ENCODE peak calls at places on chromosomes 7 and 10, in six cellular contexts. S is hepatocyte, U is cardiac muscle cell, Y is astrocyte, Z is PC-9, K is fibroblast of mammary gland. C is an unnamed sample.

GRCh38 chr7:126657137-126657536 is 595.6 kb downstream of the GRM8 start:
- DNase-seq in S (no peak), U (no peak), Y (no peak), Z (no peak), K (no peak), C (no peak)

GRCh38 chr10:89940076-89940475 is 238.7 kb downstream of the KIF20B start:
- DNase-seq in S (no peak), U (no peak), Y (no peak), Z (no peak), K (no peak), C (no peak)

GRCh38 chr10:35507519-35508109 is 97.5 kb upstream of the GJD4 start:
- DNase-seq in S (no peak), U (no peak), Y (no peak), Z (no peak), K (no peak), C (no peak)

GRCh38 chr10:34504534-34504933 is 310.6 kb downstream of the PARD3 start:
- DNase-seq in S (peak), U (peak), Y (peak), Z (peak), K (peak), C (peak)

GRCh38 chr7:126203185-126203584 is 1049.6 kb downstream of the GRM8 start:
- DNase-seq in S (no peak), U (no peak), Y (no peak), Z (no peak), K (no peak), C (no peak)

GRCh38 chr10:12980080-12980656 is 21.3 kb downstream of the CCDC3 start:
- DNase-seq in S (no peak), U (no peak), Y (no peak), Z (no peak), K (no peak), C (peak)

GRCh38 chr10:1410469-1411395 is 326.6 kb downstream of the ADARB2 start:
- DNase-seq in S (no peak), U (no peak), Y (no peak), Z (no peak), K (no peak), C (no peak)

GRCh38 chr10:128274938-128275337 is 148.7 kb upstream of the MKI67 start:
- DNase-seq in S (peak), U (peak), Y (no peak), Z (no peak), K (peak), C (no peak)

GRCh38 chr7:111708072-111708471 is 145.8 kb upstream of the IMMP2L start:
- DNase-seq in S (no peak), U (no peak), Y (no peak), Z (no peak), K (peak), C (no peak)

GRCh38 chr7:101884671-101885596 is 67.5 kb downstream of the CUX1 start:
- DNase-seq in S (no peak), U (no peak), Y (no peak), Z (no peak), K (no peak), C (no peak)

GRCh38 chr7:141593134-141593533 is 41.9 kb downstream of the AGK start:
- DNase-seq in S (peak), U (peak), Y (peak), Z (no peak), K (peak), C (peak)

GRCh38 chr10:97331304-97331703 is 3.2 kb downstream of the FRAT2 start:
- DNase-seq in S (no peak), U (no peak), Y (no peak), Z (no peak), K (no peak), C (no peak)

GRCh38 chr10:131167036-131167860 is 144.3 kb downstream of the TCERG1L start:
- DNase-seq in S (no peak), U (no peak), Y (no peak), Z (no peak), K (no peak), C (no peak)

GRCh38 chr7:143936087-143937009 is 1.3 kb downstream of the OR2F2 start:
- DNase-seq in S (peak), U (peak), Y (peak), Z (no peak), K (peak), C (peak)

GRCh38 chr10:30999084-30999712 is 32.5 kb downstream of the ZNF438 start:
- DNase-seq in S (peak), U (peak), Y (no peak), Z (no peak), K (peak), C (peak)

GRCh38 chr10:1150638-1150955 is 94.4 kb downstream of the WDR37 start:
- DNase-seq in S (no peak), U (no peak), Y (no peak), Z (no peak), K (no peak), C (no peak)

GRCh38 chr10:30583778-30584415 is 45.7 kb downstream of the LYZL2 start:
- DNase-seq in S (peak), U (peak), Y (peak), Z (peak), K (peak), C (peak)

GRCh38 chr7:122006687-122007086 is 133.7 kb downstream of the PTPRZ1 start:
- DNase-seq in S (no peak), U (no peak), Y (no peak), Z (peak), K (peak), C (no peak)

GRCh38 chr7:151885202-151885580 is 8.3 kb upstream of the PRKAG2 start:
- DNase-seq in S (no peak), U (no peak), Y (no peak), Z (no peak), K (no peak), C (no peak)

GRCh38 chr7:26864309-26865093 is at the start of gene SKAP2:
- DNase-seq in S (peak), U (peak), Y (peak), Z (peak), K (peak), C (peak)

GRCh38 chr7:26861050-26861449 is 3.3 kb downstream of the SKAP2 start:
- DNase-seq in S (no peak), U (no peak), Y (no peak), Z (no peak), K (no peak), C (no peak)

GRCh38 chr7:26863504-26864308 is 684 bp downstream of the SKAP2 start:
- DNase-seq in S (no peak), U (peak), Y (peak), Z (no peak), K (peak), C (peak)

GRCh38 chr7:26865094-26865388 is 651 bp upstream of the SKAP2 start:
- DNase-seq in S (no peak), U (no peak), Y (no peak), Z (no peak), K (no peak), C (no peak)

DNA sequence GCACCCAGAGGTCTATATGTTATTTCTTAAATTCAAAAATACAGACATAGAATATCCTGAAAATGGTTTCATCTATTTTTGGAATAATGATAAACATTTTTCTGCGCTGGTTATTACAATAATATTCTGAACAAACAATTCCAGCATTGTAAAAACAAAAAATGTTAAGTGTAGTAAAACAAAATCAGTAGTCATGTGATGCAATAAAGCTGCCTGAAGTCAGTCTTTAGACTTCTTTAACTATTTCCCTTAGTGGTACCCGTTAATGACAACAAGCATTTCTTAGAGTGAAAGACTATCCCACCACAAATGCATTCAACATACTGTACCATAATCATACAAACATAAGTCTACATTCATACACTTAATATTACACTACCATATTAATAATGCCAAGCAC is 1.6 kb downstream of the SKAP2 start:
- DNase-seq in S (no peak), U (no peak), Y (no peak), Z (no peak), K (no peak), C (no peak)
- H3K4me3 ChIP-seq in S (no peak), U (no peak), Y (no peak), Z (peak), K (no peak), C (no peak)

DNA sequence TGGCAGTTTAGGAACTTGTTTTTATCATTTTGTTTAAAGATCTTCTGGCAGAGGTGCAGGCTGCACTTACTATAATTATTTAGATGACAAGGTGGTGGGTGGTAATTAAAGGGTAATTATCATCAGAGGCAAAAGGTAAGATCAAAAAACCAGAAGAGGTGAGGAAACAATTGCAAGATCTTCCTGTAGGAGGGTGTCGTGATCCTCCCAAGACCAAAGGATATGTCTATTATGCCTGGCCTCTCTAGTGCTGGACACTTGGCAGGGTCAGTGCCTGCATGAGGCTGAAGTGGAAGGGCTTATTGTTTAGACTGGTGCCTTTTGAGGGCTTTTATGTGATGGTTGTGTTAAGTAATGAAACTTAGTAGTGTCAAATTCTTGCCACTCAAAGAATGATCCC is 1.8 kb upstream of the WAPL start:
- DNase-seq in S (no peak), U (no peak), Y (no peak), Z (no peak), K (peak), C (peak)
- TF ChIP-seq CTCF in S (peak), U (peak), Y (peak), Z (peak), K (peak), C (peak)

GRCh38 chr7:30474485-30474884 is 4.1 kb downstream of the NOD1 start:
- DNase-seq in S (no peak), U (no peak), Y (no peak), Z (no peak), K (no peak), C (no peak)

GRCh38 chr7:30474893-30475292 is 3.7 kb downstream of the NOD1 start:
- DNase-seq in S (no peak), U (peak), Y (peak), Z (no peak), K (peak), C (peak)

GRCh38 chr7:30478349-30479228 is at the start of gene NOD1:
- DNase-seq in S (peak), U (peak), Y (peak), Z (peak), K (peak), C (peak)

GRCh38 chr7:30475580-30475979 is 3.0 kb downstream of the NOD1 start:
- DNase-seq in S (no peak), U (no peak), Y (peak), Z (no peak), K (peak), C (no peak)

DNA sequence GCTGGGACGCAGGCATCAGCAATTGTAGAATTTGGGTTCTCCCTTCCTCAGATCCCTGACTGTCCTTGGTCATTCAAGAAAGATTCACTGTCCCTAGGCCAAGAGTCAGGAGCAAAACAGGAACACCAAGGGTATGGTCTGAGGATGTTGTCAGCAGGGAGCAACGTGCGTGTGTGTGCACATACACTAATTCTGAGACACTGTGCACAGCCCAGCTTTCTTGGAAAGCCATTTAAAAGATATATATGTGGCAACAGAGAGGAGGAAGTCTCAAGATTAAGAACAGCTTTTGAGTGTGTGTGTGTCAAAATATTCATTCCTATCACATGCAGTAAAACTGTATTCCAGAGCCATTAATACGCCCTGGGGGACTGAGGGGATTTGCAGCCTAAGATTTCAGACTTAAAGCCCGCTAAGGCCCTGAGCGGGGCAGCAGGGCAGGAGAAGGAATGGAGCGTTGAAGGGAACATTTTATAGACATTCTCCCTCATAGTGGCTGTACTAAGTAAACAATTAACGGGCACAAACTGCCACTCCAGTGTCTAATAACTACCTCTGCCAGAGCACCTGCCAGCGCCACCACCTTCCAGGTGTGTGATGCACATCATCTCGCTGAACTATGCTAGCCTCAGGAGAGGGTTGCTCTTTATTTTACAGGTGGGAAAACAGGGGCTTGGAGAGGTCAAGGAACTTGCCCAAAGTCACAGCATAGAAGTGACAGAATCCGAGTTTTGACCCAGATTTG is 2.0 kb downstream of the NOD1 start:
- DNase-seq in S (no peak), U (peak), Y (no peak), Z (no peak), K (peak), C (no peak)
- H3K4me3 ChIP-seq in S (no peak), U (no peak), Y (no peak), Z (no peak), K (no peak), C (no peak)

GRCh38 chr7:155798673-155799439 is 13.4 kb downstream of the SHH start:
- DNase-seq in S (no peak), U (no peak), Y (no peak), Z (no peak), K (no peak), C (no peak)

GRCh38 chr7:155797262-155798250 is 14.7 kb downstream of the SHH start:
- DNase-seq in S (no peak), U (no peak), Y (no peak), Z (no peak), K (no peak), C (no peak)

GRCh38 chr7:155800741-155801267 is 11.5 kb downstream of the SHH start:
- DNase-seq in S (no peak), U (no peak), Y (no peak), Z (no peak), K (no peak), C (no peak)

GRCh38 chr7:155800301-155800700 is 12.0 kb downstream of the SHH start:
- DNase-seq in S (no peak), U (no peak), Y (no peak), Z (no peak), K (no peak), C (no peak)

GRCh38 chr7:155799514-155799913 is 12.7 kb downstream of the SHH start:
- DNase-seq in S (no peak), U (peak), Y (no peak), Z (no peak), K (peak), C (peak)
- TF ChIP-seq CTCF in S (no peak), U (no peak), Y (no peak), Z (no peak), K (no peak), C (no peak)

GRCh38 chr10:117240105-117240729 is 697 bp upstream of the SLC18A2 start:
- DNase-seq in S (no peak), U (no peak), Y (no peak), Z (no peak), K (no peak), C (no peak)

GRCh38 chr10:117239031-117239430 is 1.9 kb upstream of the SLC18A2 start:
- DNase-seq in S (no peak), U (no peak), Y (no peak), Z (no peak), K (no peak), C (no peak)

GRCh38 chr10:117242463-117242832 is 1.5 kb downstream of the SLC18A2 start:
- DNase-seq in S (no peak), U (no peak), Y (no peak), Z (no peak), K (no peak), C (no peak)

GRCh38 chr10:117240730-117241529 is at the start of gene SLC18A2:
- DNase-seq in S (no peak), U (no peak), Y (no peak), Z (no peak), K (no peak), C (no peak)

GRCh38 chr10:117241541-117242462 is 888 bp downstream of the SLC18A2 start:
- DNase-seq in S (peak), U (peak), Y (no peak), Z (no peak), K (no peak), C (peak)
- H3K4me3 ChIP-seq in S (peak), U (peak), Y (no peak), Z (no peak), K (no peak), C (no peak)

GRCh38 chr7:27151341-27151944 is 940 bp downstream of the HOXA3 start:
- DNase-seq in S (no peak), U (no peak), Y (no peak), Z (no peak), K (peak), C (no peak)

GRCh38 chr7:27151945-27152815 is at the start of gene HOXA3:
- DNase-seq in S (no peak), U (no peak), Y (no peak), Z (no peak), K (peak), C (no peak)

GRCh38 chr7:27149817-27150567 is 2.4 kb downstream of the HOXA3 start:
- DNase-seq in S (no peak), U (no peak), Y (no peak), Z (no peak), K (no peak), C (no peak)

GRCh38 chr7:27148776-27149641 is 1.4 kb upstream of the HOXA6 start:
- DNase-seq in S (no peak), U (no peak), Y (no peak), Z (no peak), K (peak), C (no peak)

GRCh38 chr7:27150568-27151340 is 1.6 kb downstream of the HOXA3 start:
- DNase-seq in S (peak), U (peak), Y (no peak), Z (peak), K (peak), C (peak)
- TF ChIP-seq CTCF in S (peak), U (peak), Y (peak), Z (no peak), K (no peak), C (peak)

GRCh38 chr10:111137012-111137411 is 60.2 kb downstream of the ADRA2A start:
- DNase-seq in S (no peak), U (no peak), Y (no peak), Z (no peak), K (no peak), C (no peak)
- H3K4me3 ChIP-seq in S (no peak), U (no peak), Y (no peak), Z (no peak), K (no peak), C (no peak)